ENCODE peak calls at places on chromosomes 13 and 19, in eight cellular contexts. C is CD8-positive, alpha-beta memory T cell; J is breast epithelium; M is thoracic aorta; Y is mesendoderm; Q is colonic mucosa; W is gastrocnemius medialis; U is stomach. F is an unnamed sample.
A peak's percentile ranks its signal among the peaks of the same experiment; 100 is the strongest.

GRCh38 chr13:46143239-46143701 is 38.4 kb upstream of the CPB2 start:
- DNase-seq in C (no peak), J (no peak), M (no peak), Y (no peak), Q (no peak), W (no peak), U (no peak), F (no peak)

GRCh38 chr19:31361728-31362127 is 12.5 kb upstream of the TSHZ3 start:
- DNase-seq in C (no peak), J (no peak), M (no peak), Y (no peak), Q (no peak), W (no peak), U (no peak), F (no peak)

GRCh38 chr13:73417012-73417615 is 358.3 kb downstream of the KLF5 start:
- DNase-seq in C (no peak), J (no peak), M (no peak), Y (peak; percentile 39), Q (no peak), W (no peak), U (no peak), F (no peak)

GRCh38 chr19:3969435-3970312 is 1.2 kb downstream of the DAPK3 start:
- DNase-seq in C (no peak), J (peak; percentile 76), M (no peak), Y (peak; percentile 89), Q (no peak), W (peak; percentile 75), U (peak; percentile 57), F (peak; percentile 60)

GRCh38 chr19:55079400-55080038 is 3.9 kb downstream of the EPS8L1 start:
- DNase-seq in C (no peak), J (no peak), M (no peak), Y (no peak), Q (no peak), W (no peak), U (no peak), F (no peak)

GRCh38 chr19:46218160-46218559 is 11.4 kb upstream of the IGFL1 start:
- DNase-seq in C (no peak), J (no peak), M (no peak), Y (peak; percentile 80), Q (peak; percentile 24), W (no peak), U (no peak), F (no peak)

GRCh38 chr13:31925079-31925478 is 106.5 kb upstream of the FRY start:
- DNase-seq in C (no peak), J (no peak), M (no peak), Y (no peak), Q (no peak), W (no peak), U (no peak), F (no peak)

GRCh38 chr19:33421368-33421767 is 47.9 kb downstream of the CEBPG start:
- DNase-seq in C (no peak), J (no peak), M (no peak), Y (no peak), Q (no peak), W (no peak), U (no peak), F (no peak)

GRCh38 chr19:38514812-38515633 is 81.5 kb downstream of the RYR1 start:
- DNase-seq in C (peak; percentile 67), J (peak; percentile 50), M (no peak), Y (peak; percentile 78), Q (peak; percentile 60), W (no peak), U (peak; percentile 72), F (no peak)

GRCh38 chr19:48419158-48419920 is 25.9 kb downstream of the GRIN2D start:
- DNase-seq in C (peak; percentile 70), J (no peak), M (no peak), Y (peak; percentile 88), Q (peak; percentile 61), W (peak; percentile 15), U (peak; percentile 49), F (no peak)

GRCh38 chr19:7505682-7506384 is 10.1 kb upstream of the ZNF358 start:
- DNase-seq in C (no peak), J (no peak), M (no peak), Y (peak; percentile 37), Q (no peak), W (no peak), U (no peak), F (no peak)

GRCh38 chr13:48761256-48761655 is 107.5 kb downstream of the CYSLTR2 start:
- DNase-seq in C (no peak), J (no peak), M (no peak), Y (no peak), Q (no peak), W (no peak), U (no peak), F (no peak)

GRCh38 chr19:11626252-11626651 is 29.0 kb downstream of the ZNF627 start:
- DNase-seq in C (no peak), J (no peak), M (no peak), Y (no peak), Q (no peak), W (no peak), U (no peak), F (no peak)

GRCh38 chr19:31349160-31349881 is at the start of gene TSHZ3:
- DNase-seq in C (peak; percentile 47), J (no peak), M (no peak), Y (peak; percentile 93), Q (peak; percentile 67), W (peak; percentile 48), U (peak; percentile 51), F (no peak)

GRCh38 chr19:38635483-38636399 is 11.7 kb upstream of the ACTN4 start:
- DNase-seq in C (no peak), J (no peak), M (no peak), Y (peak; percentile 79), Q (peak; percentile 53), W (no peak), U (no peak), F (no peak)

GRCh38 chr19:54309811-54310210 is 3.2 kb downstream of the LILRA5 start:
- DNase-seq in C (no peak), J (no peak), M (no peak), Y (no peak), Q (no peak), W (no peak), U (no peak), F (no peak)

GRCh38 chr13:97498419-97498818 is 64.5 kb downstream of the RAP2A start:
- DNase-seq in C (no peak), J (no peak), M (no peak), Y (no peak), Q (no peak), W (no peak), U (no peak), F (no peak)

GRCh38 chr13:35530147-35530546 is 53.7 kb upstream of the MAB21L1 start:
- DNase-seq in C (no peak), J (no peak), M (no peak), Y (no peak), Q (no peak), W (no peak), U (no peak), F (no peak)

GRCh38 chr13:43390582-43390981 is 367.2 kb downstream of the DNAJC15 start:
- DNase-seq in C (no peak), J (no peak), M (no peak), Y (no peak), Q (no peak), W (no peak), U (no peak), F (no peak)

GRCh38 chr13:100035936-100036335 is 53.0 kb upstream of the PCCA start:
- DNase-seq in C (no peak), J (no peak), M (no peak), Y (no peak), Q (no peak), W (no peak), U (no peak), F (no peak)

GRCh38 chr13:99655351-99656091 is 154.2 kb downstream of the TM9SF2 start:
- DNase-seq in C (no peak), J (no peak), M (no peak), Y (peak; percentile 55), Q (peak; percentile 14), W (no peak), U (no peak), F (no peak)

GRCh38 chr13:42925626-42926025 is 66.4 kb downstream of the EPSTI1 start:
- DNase-seq in C (no peak), J (no peak), M (no peak), Y (no peak), Q (no peak), W (no peak), U (no peak), F (no peak)

GRCh38 chr19:7808108-7808507 is 21.9 kb upstream of the EVI5L start:
- DNase-seq in C (no peak), J (no peak), M (no peak), Y (peak; percentile 37), Q (no peak), W (no peak), U (no peak), F (no peak)

GRCh38 chr19:18340237-18340989 is at the start of gene PGPEP1:
- DNase-seq in C (peak; percentile 58), J (no peak), M (no peak), Y (peak; percentile 80), Q (peak; percentile 83), W (peak; percentile 31), U (peak; percentile 80), F (no peak)

GRCh38 chr13:73676550-73677040 is 457.6 kb downstream of the KLF12 start:
- DNase-seq in C (no peak), J (no peak), M (no peak), Y (no peak), Q (peak; percentile 56), W (no peak), U (no peak), F (no peak)

GRCh38 chr13:113074401-113074800 is 31.2 kb upstream of the F7 start:
- DNase-seq in C (no peak), J (no peak), M (no peak), Y (no peak), Q (no peak), W (no peak), U (no peak), F (no peak)
- H3K36me3 ChIP-seq in C (no peaks in the 10 kb centered on the region), J (no peaks in the 10 kb centered on the region), M (peaks cover 2% of the 10 kb centered on the region), Y (no peaks in the 10 kb centered on the region), Q (no peaks in the 10 kb centered on the region), W (no peaks in the 10 kb centered on the region), U (peaks cover 79% of the 10 kb centered on the region), F (peaks cover 69% of the 10 kb centered on the region)

DNA sequence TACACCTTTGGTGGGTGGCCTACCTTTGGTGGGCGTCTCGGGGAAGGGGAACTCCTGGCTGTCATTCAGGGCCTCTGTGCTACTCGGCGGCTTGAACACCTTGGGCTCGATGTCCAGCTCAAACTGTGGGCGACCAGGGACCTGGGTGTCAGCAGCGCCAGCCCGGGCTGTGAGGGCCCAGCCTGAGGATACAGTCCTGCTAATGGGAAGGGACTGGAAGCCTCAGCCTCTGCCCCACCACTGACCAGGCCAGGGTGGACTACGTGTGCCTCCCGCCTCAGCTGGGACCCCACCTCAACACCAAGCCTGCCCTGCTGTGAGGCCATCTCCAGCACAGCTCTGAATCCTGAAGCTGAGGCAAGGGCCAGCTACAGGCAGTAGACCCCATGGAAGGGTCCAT is 7.7 kb downstream of the TMEM259 start:
- DNase-seq in C (no peak), J (no peak), M (no peak), Y (no peak), Q (no peak), W (no peak), U (no peak), F (no peak)
- H3K36me3 ChIP-seq in C (peaks cover 5% of the 10 kb centered on the region), J (peaks cover 16% of the 10 kb centered on the region), M (peaks cover 45% of the 10 kb centered on the region), Y (peaks cover 2% of the 10 kb centered on the region), Q (peaks cover 22% of the 10 kb centered on the region), W (peaks cover 43% of the 10 kb centered on the region), U (peaks cover 74% of the 10 kb centered on the region), F (peaks cover 62% of the 10 kb centered on the region)

GRCh38 chr13:33838567-33839131 is 20.7 kb downstream of the RFC3 start:
- DNase-seq in C (no peak), J (no peak), M (no peak), Y (no peak), Q (no peak), W (no peak), U (no peak), F (no peak)
- H3K36me3 ChIP-seq in C (no peaks in the 10 kb centered on the region), J (no peaks in the 10 kb centered on the region), M (no peaks in the 10 kb centered on the region), Y (peaks cover 3% of the 10 kb centered on the region), Q (no peaks in the 10 kb centered on the region), W (peaks cover 5% of the 10 kb centered on the region), U (peaks cover 16% of the 10 kb centered on the region), F (peaks cover 11% of the 10 kb centered on the region)

GRCh38 chr19:10110972-10111317 is 548 bp upstream of the P2RY11 start:
- DNase-seq in C (no peak), J (no peak), M (no peak), Y (no peak), Q (no peak), W (no peak), U (no peak), F (no peak)
- H3K36me3 ChIP-seq in C (peaks cover 44% of the 10 kb centered on the region), J (no peaks in the 10 kb centered on the region), M (peaks cover 54% of the 10 kb centered on the region), Y (peaks cover 20% of the 10 kb centered on the region), Q (peaks cover 26% of the 10 kb centered on the region), W (peaks cover 61% of the 10 kb centered on the region), U (peaks cover 67% of the 10 kb centered on the region), F (peaks cover 64% of the 10 kb centered on the region)

F was measured in suprapubic skin.